ENCODE peak calls at places on chromosomes 13 and 19, in ten cellular contexts. One of them, this sample, is unnamed.
A peak's percentile ranks its signal among the peaks of the same experiment; 100 is the strongest.

GRCh38 chr19:29834991-29835390 is 23.2 kb downstream of the CCNE1 start:
- DNase-seq in activated gamma-delta T cell treated with anti-CD3 and anti-CD28 coated beads, Interleukin-2, amount 50 U/mL, for 16 hours: no peak
- DNase-seq in left ventricle myocardium superior: no peak
- DNase-seq in MCF 10A: no peak
- DNase-seq in NCI-H2171: no peak
- DNase-seq in SHP77 treated with DMSO at 0.1 percent for 48 hours: no peak
- DNase-seq in left cardiac atrium: no peak
- DNase-seq in EL: no peak
- DNase-seq in CD8-positive, alpha-beta T cell: no peak
- DNase-seq in left colon: peak; percentile 55
- DNase-seq in this sample: no peak

GRCh38 chr19:49515767-49516166 is 3.3 kb downstream of the FCGRT start:
- DNase-seq in EL: no peak
- DNase-seq in SHP77 treated with DMSO at 0.1 percent for 48 hours: no peak
- DNase-seq in activated gamma-delta T cell treated with anti-CD3 and anti-CD28 coated beads, Interleukin-2, amount 50 U/mL, for 16 hours: no peak
- DNase-seq in left ventricle myocardium superior: peak; percentile 55
- DNase-seq in CD8-positive, alpha-beta T cell: no peak
- DNase-seq in left cardiac atrium: peak; percentile 58
- DNase-seq in NCI-H2171: no peak
- DNase-seq in left colon: peak; percentile 58
- DNase-seq in MCF 10A: no peak
- DNase-seq in this sample: no peak

GRCh38 chr19:31110331-31110730 is 238.9 kb downstream of the TSHZ3 start:
- DNase-seq in CD8-positive, alpha-beta T cell: no peak
- DNase-seq in left cardiac atrium: peak; percentile 31
- DNase-seq in SHP77 treated with DMSO at 0.1 percent for 48 hours: no peak
- DNase-seq in activated gamma-delta T cell treated with anti-CD3 and anti-CD28 coated beads, Interleukin-2, amount 50 U/mL, for 16 hours: no peak
- DNase-seq in NCI-H2171: no peak
- DNase-seq in MCF 10A: peak; percentile 23
- DNase-seq in left colon: no peak
- DNase-seq in EL: peak; percentile 33
- DNase-seq in left ventricle myocardium superior: peak; percentile 28
- DNase-seq in this sample: peak; percentile 45

GRCh38 chr19:55146648-55147218 is 2.3 kb downstream of the TNNT1 start:
- DNase-seq in MCF 10A: peak; percentile 61
- DNase-seq in SHP77 treated with DMSO at 0.1 percent for 48 hours: peak; percentile 30
- DNase-seq in NCI-H2171: peak; percentile 79
- DNase-seq in activated gamma-delta T cell treated with anti-CD3 and anti-CD28 coated beads, Interleukin-2, amount 50 U/mL, for 16 hours: no peak
- DNase-seq in CD8-positive, alpha-beta T cell: no peak
- DNase-seq in EL: peak; percentile 58
- DNase-seq in left ventricle myocardium superior: no peak
- DNase-seq in left cardiac atrium: no peak
- DNase-seq in left colon: no peak
- DNase-seq in this sample: no peak

GRCh38 chr19:7337380-7338194 is 11.2 kb upstream of the ARHGEF18 start:
- DNase-seq in NCI-H2171: no peak
- DNase-seq in MCF 10A: no peak
- DNase-seq in SHP77 treated with DMSO at 0.1 percent for 48 hours: no peak
- DNase-seq in EL: no peak
- DNase-seq in activated gamma-delta T cell treated with anti-CD3 and anti-CD28 coated beads, Interleukin-2, amount 50 U/mL, for 16 hours: no peak
- DNase-seq in left cardiac atrium: no peak
- DNase-seq in CD8-positive, alpha-beta T cell: no peak
- DNase-seq in left colon: peak; percentile 64
- DNase-seq in left ventricle myocardium superior: peak; percentile 41
- DNase-seq in this sample: no peak

GRCh38 chr19:54257116-54257480 is at the start of gene LILRB5:
- DNase-seq in left ventricle myocardium superior: no peak
- DNase-seq in left cardiac atrium: no peak
- DNase-seq in MCF 10A: no peak
- DNase-seq in SHP77 treated with DMSO at 0.1 percent for 48 hours: no peak
- DNase-seq in NCI-H2171: no peak
- DNase-seq in EL: no peak
- DNase-seq in CD8-positive, alpha-beta T cell: no peak
- DNase-seq in left colon: no peak
- DNase-seq in activated gamma-delta T cell treated with anti-CD3 and anti-CD28 coated beads, Interleukin-2, amount 50 U/mL, for 16 hours: no peak
- DNase-seq in this sample: no peak

GRCh38 chr13:113836917-113837553 is 26.8 kb downstream of the GAS6 start:
- DNase-seq in left colon: peak; percentile 75
- DNase-seq in left ventricle myocardium superior: peak; percentile 80
- DNase-seq in SHP77 treated with DMSO at 0.1 percent for 48 hours: peak; percentile 60
- DNase-seq in left cardiac atrium: peak; percentile 74
- DNase-seq in activated gamma-delta T cell treated with anti-CD3 and anti-CD28 coated beads, Interleukin-2, amount 50 U/mL, for 16 hours: no peak
- DNase-seq in MCF 10A: peak; percentile 95
- DNase-seq in NCI-H2171: peak; percentile 54
- DNase-seq in CD8-positive, alpha-beta T cell: no peak
- DNase-seq in EL: peak; percentile 78
- DNase-seq in this sample: peak; percentile 85

GRCh38 chr13:100063333-100063732 is 25.6 kb upstream of the PCCA start:
- DNase-seq in SHP77 treated with DMSO at 0.1 percent for 48 hours: peak; percentile 65
- DNase-seq in left ventricle myocardium superior: no peak
- DNase-seq in EL: no peak
- DNase-seq in CD8-positive, alpha-beta T cell: no peak
- DNase-seq in MCF 10A: peak; percentile 23
- DNase-seq in NCI-H2171: no peak
- DNase-seq in activated gamma-delta T cell treated with anti-CD3 and anti-CD28 coated beads, Interleukin-2, amount 50 U/mL, for 16 hours: no peak
- DNase-seq in left colon: no peak
- DNase-seq in left cardiac atrium: no peak
- DNase-seq in this sample: peak; percentile 44

GRCh38 chr19:2308114-2308556 is at the start of gene LINGO3:
- DNase-seq in left colon: no peak
- DNase-seq in left ventricle myocardium superior: no peak
- DNase-seq in SHP77 treated with DMSO at 0.1 percent for 48 hours: no peak
- DNase-seq in MCF 10A: no peak
- DNase-seq in left cardiac atrium: no peak
- DNase-seq in EL: no peak
- DNase-seq in CD8-positive, alpha-beta T cell: no peak
- DNase-seq in activated gamma-delta T cell treated with anti-CD3 and anti-CD28 coated beads, Interleukin-2, amount 50 U/mL, for 16 hours: no peak
- DNase-seq in NCI-H2171: peak; percentile 44
- DNase-seq in this sample: no peak

GRCh38 chr13:83890358-83890757 is 8.1 kb upstream of the SLITRK1 start:
- DNase-seq in SHP77 treated with DMSO at 0.1 percent for 48 hours: no peak
- DNase-seq in left colon: no peak
- DNase-seq in CD8-positive, alpha-beta T cell: no peak
- DNase-seq in left cardiac atrium: no peak
- DNase-seq in NCI-H2171: no peak
- DNase-seq in MCF 10A: no peak
- DNase-seq in EL: no peak
- DNase-seq in left ventricle myocardium superior: no peak
- DNase-seq in activated gamma-delta T cell treated with anti-CD3 and anti-CD28 coated beads, Interleukin-2, amount 50 U/mL, for 16 hours: no peak
- DNase-seq in this sample: no peak

GRCh38 chr19:12956446-12957388 is at the start of gene GADD45GIP1:
- DNase-seq in left ventricle myocardium superior: peak; percentile 90
- DNase-seq in left colon: peak; percentile 72
- DNase-seq in NCI-H2171: peak; percentile 81
- DNase-seq in CD8-positive, alpha-beta T cell: peak; percentile 76
- DNase-seq in left cardiac atrium: peak; percentile 84
- DNase-seq in activated gamma-delta T cell treated with anti-CD3 and anti-CD28 coated beads, Interleukin-2, amount 50 U/mL, for 16 hours: peak; percentile 63
- DNase-seq in SHP77 treated with DMSO at 0.1 percent for 48 hours: peak; percentile 41
- DNase-seq in EL: peak; percentile 79
- DNase-seq in MCF 10A: peak; percentile 80
- DNase-seq in this sample: peak; percentile 69

GRCh38 chr13:77544365-77544764 is 8.9 kb downstream of the SCEL start:
- DNase-seq in left colon: no peak
- DNase-seq in EL: peak; percentile 21
- DNase-seq in activated gamma-delta T cell treated with anti-CD3 and anti-CD28 coated beads, Interleukin-2, amount 50 U/mL, for 16 hours: no peak
- DNase-seq in left ventricle myocardium superior: peak; percentile 71
- DNase-seq in CD8-positive, alpha-beta T cell: no peak
- DNase-seq in SHP77 treated with DMSO at 0.1 percent for 48 hours: no peak
- DNase-seq in left cardiac atrium: peak; percentile 75
- DNase-seq in NCI-H2171: no peak
- DNase-seq in MCF 10A: peak; percentile 66
- DNase-seq in this sample: no peak

GRCh38 chr19:52648336-52648990 is 10.3 kb upstream of the ZNF83 start:
- DNase-seq in left colon: no peak
- DNase-seq in NCI-H2171: no peak
- DNase-seq in left ventricle myocardium superior: no peak
- DNase-seq in MCF 10A: no peak
- DNase-seq in left cardiac atrium: no peak
- DNase-seq in EL: peak; percentile 42
- DNase-seq in CD8-positive, alpha-beta T cell: no peak
- DNase-seq in activated gamma-delta T cell treated with anti-CD3 and anti-CD28 coated beads, Interleukin-2, amount 50 U/mL, for 16 hours: no peak
- DNase-seq in SHP77 treated with DMSO at 0.1 percent for 48 hours: no peak
- DNase-seq in this sample: peak; percentile 68

GRCh38 chr13:38941353-38941945 is 49.2 kb downstream of the STOML3 start:
- DNase-seq in NCI-H2171: no peak
- DNase-seq in activated gamma-delta T cell treated with anti-CD3 and anti-CD28 coated beads, Interleukin-2, amount 50 U/mL, for 16 hours: no peak
- DNase-seq in left cardiac atrium: no peak
- DNase-seq in left ventricle myocardium superior: no peak
- DNase-seq in left colon: no peak
- DNase-seq in MCF 10A: peak; percentile 4
- DNase-seq in SHP77 treated with DMSO at 0.1 percent for 48 hours: no peak
- DNase-seq in CD8-positive, alpha-beta T cell: no peak
- DNase-seq in EL: peak; percentile 7
- DNase-seq in this sample: no peak

GRCh38 chr13:110541526-110541920 is 20.0 kb downstream of the RAB20 start:
- DNase-seq in MCF 10A: no peak
- DNase-seq in activated gamma-delta T cell treated with anti-CD3 and anti-CD28 coated beads, Interleukin-2, amount 50 U/mL, for 16 hours: no peak
- DNase-seq in left cardiac atrium: no peak
- DNase-seq in EL: no peak
- DNase-seq in left ventricle myocardium superior: no peak
- DNase-seq in NCI-H2171: no peak
- DNase-seq in SHP77 treated with DMSO at 0.1 percent for 48 hours: no peak
- DNase-seq in CD8-positive, alpha-beta T cell: no peak
- DNase-seq in left colon: no peak
- DNase-seq in this sample: peak; percentile 24

GRCh38 chr19:52566588-52566987 is 3.5 kb upstream of the ZNF701 start:
- DNase-seq in EL: peak; percentile 77
- DNase-seq in SHP77 treated with DMSO at 0.1 percent for 48 hours: no peak
- DNase-seq in NCI-H2171: no peak
- DNase-seq in left ventricle myocardium superior: no peak
- DNase-seq in left colon: no peak
- DNase-seq in CD8-positive, alpha-beta T cell: no peak
- DNase-seq in left cardiac atrium: no peak
- DNase-seq in activated gamma-delta T cell treated with anti-CD3 and anti-CD28 coated beads, Interleukin-2, amount 50 U/mL, for 16 hours: no peak
- DNase-seq in MCF 10A: peak; percentile 73
- DNase-seq in this sample: peak; percentile 84

GRCh38 chr19:12965017-12965811 is 4.2 kb upstream of the DAND5 start:
- DNase-seq in SHP77 treated with DMSO at 0.1 percent for 48 hours: peak; percentile 26
- DNase-seq in activated gamma-delta T cell treated with anti-CD3 and anti-CD28 coated beads, Interleukin-2, amount 50 U/mL, for 16 hours: peak; percentile 67
- DNase-seq in EL: peak; percentile 75
- DNase-seq in MCF 10A: peak; percentile 88
- DNase-seq in left colon: peak; percentile 71
- DNase-seq in left ventricle myocardium superior: peak; percentile 92
- DNase-seq in left cardiac atrium: peak; percentile 82
- DNase-seq in NCI-H2171: peak; percentile 70
- DNase-seq in CD8-positive, alpha-beta T cell: peak; percentile 82
- DNase-seq in this sample: peak; percentile 58

GRCh38 chr13:57763689-57764088 is 132.1 kb downstream of the PCDH17 start:
- DNase-seq in activated gamma-delta T cell treated with anti-CD3 and anti-CD28 coated beads, Interleukin-2, amount 50 U/mL, for 16 hours: no peak
- DNase-seq in EL: no peak
- DNase-seq in MCF 10A: no peak
- DNase-seq in CD8-positive, alpha-beta T cell: no peak
- DNase-seq in left colon: no peak
- DNase-seq in SHP77 treated with DMSO at 0.1 percent for 48 hours: no peak
- DNase-seq in left ventricle myocardium superior: no peak
- DNase-seq in left cardiac atrium: no peak
- DNase-seq in NCI-H2171: no peak
- DNase-seq in this sample: no peak

GRCh38 chr13:39870197-39870746 is 214.8 kb downstream of the COG6 start:
- DNase-seq in NCI-H2171: no peak
- DNase-seq in MCF 10A: no peak
- DNase-seq in left ventricle myocardium superior: no peak
- DNase-seq in EL: peak; percentile 34
- DNase-seq in SHP77 treated with DMSO at 0.1 percent for 48 hours: no peak
- DNase-seq in left colon: no peak
- DNase-seq in CD8-positive, alpha-beta T cell: no peak
- DNase-seq in left cardiac atrium: no peak
- DNase-seq in activated gamma-delta T cell treated with anti-CD3 and anti-CD28 coated beads, Interleukin-2, amount 50 U/mL, for 16 hours: no peak
- DNase-seq in this sample: no peak

GRCh38 chr13:78022164-78022877 is 103.7 kb upstream of the EDNRB start:
- DNase-seq in MCF 10A: peak; percentile 41
- DNase-seq in left colon: peak; percentile 23
- DNase-seq in SHP77 treated with DMSO at 0.1 percent for 48 hours: no peak
- DNase-seq in activated gamma-delta T cell treated with anti-CD3 and anti-CD28 coated beads, Interleukin-2, amount 50 U/mL, for 16 hours: peak; percentile 11
- DNase-seq in NCI-H2171: no peak
- DNase-seq in EL: peak; percentile 61
- DNase-seq in left ventricle myocardium superior: no peak
- DNase-seq in CD8-positive, alpha-beta T cell: peak; percentile 8
- DNase-seq in left cardiac atrium: peak; percentile 19
- DNase-seq in this sample: peak; percentile 72

GRCh38 chr13:113652404-113653263 is 5.4 kb downstream of the ATP4B start:
- DNase-seq in left cardiac atrium: no peak
- DNase-seq in left ventricle myocardium superior: peak; percentile 22
- DNase-seq in CD8-positive, alpha-beta T cell: peak; percentile 4
- DNase-seq in left colon: no peak
- DNase-seq in EL: no peak
- DNase-seq in MCF 10A: no peak
- DNase-seq in activated gamma-delta T cell treated with anti-CD3 and anti-CD28 coated beads, Interleukin-2, amount 50 U/mL, for 16 hours: no peak
- DNase-seq in NCI-H2171: no peak
- DNase-seq in SHP77 treated with DMSO at 0.1 percent for 48 hours: no peak
- DNase-seq in this sample: no peak

GRCh38 chr19:13098291-13099072 is 4.2 kb downstream of the LYL1 start:
- DNase-seq in NCI-H2171: peak; percentile 32
- DNase-seq in left ventricle myocardium superior: no peak
- DNase-seq in CD8-positive, alpha-beta T cell: peak; percentile 24
- DNase-seq in MCF 10A: no peak
- DNase-seq in left colon: no peak
- DNase-seq in SHP77 treated with DMSO at 0.1 percent for 48 hours: no peak
- DNase-seq in activated gamma-delta T cell treated with anti-CD3 and anti-CD28 coated beads, Interleukin-2, amount 50 U/mL, for 16 hours: no peak
- DNase-seq in left cardiac atrium: peak; percentile 38
- DNase-seq in EL: peak; percentile 52
- DNase-seq in this sample: no peak

GRCh38 chr19:14023404-14024235 is 4.3 kb upstream of the RLN3 start:
- DNase-seq in MCF 10A: peak; percentile 70
- DNase-seq in left ventricle myocardium superior: peak; percentile 40
- DNase-seq in NCI-H2171: no peak
- DNase-seq in left colon: peak; percentile 69
- DNase-seq in CD8-positive, alpha-beta T cell: no peak
- DNase-seq in SHP77 treated with DMSO at 0.1 percent for 48 hours: peak; percentile 28
- DNase-seq in EL: peak; percentile 39
- DNase-seq in activated gamma-delta T cell treated with anti-CD3 and anti-CD28 coated beads, Interleukin-2, amount 50 U/mL, for 16 hours: no peak
- DNase-seq in left cardiac atrium: peak; percentile 59
- DNase-seq in this sample: peak; percentile 44

GRCh38 chr19:29880498-29881081 is 61.4 kb upstream of the URI1 start:
- DNase-seq in CD8-positive, alpha-beta T cell: no peak
- DNase-seq in left ventricle myocardium superior: no peak
- DNase-seq in EL: no peak
- DNase-seq in MCF 10A: no peak
- DNase-seq in left colon: no peak
- DNase-seq in activated gamma-delta T cell treated with anti-CD3 and anti-CD28 coated beads, Interleukin-2, amount 50 U/mL, for 16 hours: no peak
- DNase-seq in SHP77 treated with DMSO at 0.1 percent for 48 hours: no peak
- DNase-seq in NCI-H2171: no peak
- DNase-seq in left cardiac atrium: no peak
- DNase-seq in this sample: no peak

GRCh38 chr13:52130641-52131040 is 1.8 kb upstream of the NEK5 start:
- DNase-seq in CD8-positive, alpha-beta T cell: no peak
- DNase-seq in left colon: no peak
- DNase-seq in left cardiac atrium: no peak
- DNase-seq in MCF 10A: peak; percentile 50
- DNase-seq in EL: peak; percentile 10
- DNase-seq in activated gamma-delta T cell treated with anti-CD3 and anti-CD28 coated beads, Interleukin-2, amount 50 U/mL, for 16 hours: no peak
- DNase-seq in left ventricle myocardium superior: no peak
- DNase-seq in NCI-H2171: no peak
- DNase-seq in SHP77 treated with DMSO at 0.1 percent for 48 hours: no peak
- DNase-seq in this sample: no peak

GRCh38 chr13:85013006-85013405 is 786.2 kb downstream of the SLITRK6 start:
- DNase-seq in left ventricle myocardium superior: no peak
- DNase-seq in EL: peak; percentile 3
- DNase-seq in SHP77 treated with DMSO at 0.1 percent for 48 hours: no peak
- DNase-seq in MCF 10A: no peak
- DNase-seq in left colon: no peak
- DNase-seq in activated gamma-delta T cell treated with anti-CD3 and anti-CD28 coated beads, Interleukin-2, amount 50 U/mL, for 16 hours: no peak
- DNase-seq in NCI-H2171: no peak
- DNase-seq in left cardiac atrium: no peak
- DNase-seq in CD8-positive, alpha-beta T cell: no peak
- DNase-seq in this sample: no peak

GRCh38 chr19:45186509-45187334 is 8.1 kb downstream of the BLOC1S3 start:
- DNase-seq in MCF 10A: no peak
- DNase-seq in left ventricle myocardium superior: no peak
- DNase-seq in SHP77 treated with DMSO at 0.1 percent for 48 hours: no peak
- DNase-seq in left cardiac atrium: no peak
- DNase-seq in CD8-positive, alpha-beta T cell: no peak
- DNase-seq in activated gamma-delta T cell treated with anti-CD3 and anti-CD28 coated beads, Interleukin-2, amount 50 U/mL, for 16 hours: no peak
- DNase-seq in left colon: no peak
- DNase-seq in NCI-H2171: no peak
- DNase-seq in EL: no peak
- DNase-seq in this sample: peak; percentile 62

GRCh38 chr19:54017266-54017665 is 25.8 kb downstream of the CACNG6 start:
- DNase-seq in SHP77 treated with DMSO at 0.1 percent for 48 hours: no peak
- DNase-seq in NCI-H2171: no peak
- DNase-seq in activated gamma-delta T cell treated with anti-CD3 and anti-CD28 coated beads, Interleukin-2, amount 50 U/mL, for 16 hours: no peak
- DNase-seq in MCF 10A: no peak
- DNase-seq in EL: peak; percentile 54
- DNase-seq in left colon: no peak
- DNase-seq in CD8-positive, alpha-beta T cell: no peak
- DNase-seq in left ventricle myocardium superior: no peak
- DNase-seq in left cardiac atrium: no peak
- DNase-seq in this sample: peak; percentile 31

This sample was measured in IMR-90.